ENCODE peak calls at places on chromosomes 11 and 22, in eight cellular contexts. One of them, this sample, is unnamed.

GRCh38 chr11:2787816-2788750 is 88.3 kb upstream of the KCNQ1OT1 start:
- DNase-seq in NCI-H460: no peak
- DNase-seq in fibroblast of the conjunctiva: no peak
- DNase-seq in HEK293T: no peak
- DNase-seq in mesenchymal stem cell: no peak
- DNase-seq in GM23248: no peak
- DNase-seq in HFFc6: no peak
- DNase-seq in NCI-H345: no peak
- DNase-seq in this sample: peak; percentile 49

GRCh38 chr11:113407163-113407562 is 19.6 kb downstream of the ANKK1 start:
- DNase-seq in HEK293T: no peak
- DNase-seq in NCI-H345: no peak
- DNase-seq in NCI-H460: no peak
- DNase-seq in GM23248: no peak
- DNase-seq in HFFc6: no peak
- DNase-seq in mesenchymal stem cell: no peak
- DNase-seq in fibroblast of the conjunctiva: no peak
- DNase-seq in this sample: no peak

GRCh38 chr22:20435436-20436308 is 2.0 kb downstream of the SCARF2 start:
- DNase-seq in HFFc6: no peak
- DNase-seq in NCI-H460: no peak
- DNase-seq in GM23248: no peak
- DNase-seq in NCI-H345: no peak
- DNase-seq in HEK293T: no peak
- DNase-seq in mesenchymal stem cell: no peak
- DNase-seq in fibroblast of the conjunctiva: no peak
- DNase-seq in this sample: no peak

GRCh38 chr11:13347901-13348300 is 70.3 kb downstream of the BMAL1 start:
- DNase-seq in HEK293T: no peak
- DNase-seq in fibroblast of the conjunctiva: no peak
- DNase-seq in GM23248: no peak
- DNase-seq in HFFc6: no peak
- DNase-seq in mesenchymal stem cell: no peak
- DNase-seq in NCI-H460: no peak
- DNase-seq in NCI-H345: no peak
- DNase-seq in this sample: no peak

GRCh38 chr22:38018938-38019827 is 34.8 kb upstream of the SOX10 start:
- DNase-seq in HEK293T: no peak
- DNase-seq in HFFc6: no peak
- DNase-seq in GM23248: no peak
- DNase-seq in mesenchymal stem cell: no peak
- DNase-seq in NCI-H460: no peak
- DNase-seq in NCI-H345: no peak
- DNase-seq in fibroblast of the conjunctiva: no peak
- DNase-seq in this sample: no peak

GRCh38 chr11:109552376-109552775 is 130.4 kb downstream of the C11orf87 start:
- DNase-seq in NCI-H345: no peak
- DNase-seq in HFFc6: no peak
- DNase-seq in GM23248: peak; percentile 78
- DNase-seq in mesenchymal stem cell: peak; percentile 14
- DNase-seq in NCI-H460: no peak
- DNase-seq in HEK293T: no peak
- DNase-seq in fibroblast of the conjunctiva: no peak
- DNase-seq in this sample: no peak

GRCh38 chr11:77170107-77170506 is 42.1 kb downstream of the MYO7A start:
- DNase-seq in NCI-H460: no peak
- DNase-seq in mesenchymal stem cell: no peak
- DNase-seq in GM23248: no peak
- DNase-seq in HFFc6: no peak
- DNase-seq in fibroblast of the conjunctiva: no peak
- DNase-seq in NCI-H345: no peak
- DNase-seq in HEK293T: no peak
- DNase-seq in this sample: no peak

GRCh38 chr11:18907391-18907790 is 31.8 kb downstream of the MRGPRX1 start:
- DNase-seq in mesenchymal stem cell: no peak
- DNase-seq in HFFc6: no peak
- DNase-seq in fibroblast of the conjunctiva: no peak
- DNase-seq in NCI-H460: no peak
- DNase-seq in HEK293T: no peak
- DNase-seq in GM23248: no peak
- DNase-seq in NCI-H345: no peak
- DNase-seq in this sample: no peak

GRCh38 chr11:78869293-78869692 is 294.6 kb upstream of the NARS2 start:
- DNase-seq in fibroblast of the conjunctiva: no peak
- DNase-seq in GM23248: no peak
- DNase-seq in HEK293T: no peak
- DNase-seq in NCI-H460: no peak
- DNase-seq in NCI-H345: no peak
- DNase-seq in mesenchymal stem cell: no peak
- DNase-seq in HFFc6: no peak
- DNase-seq in this sample: no peak

GRCh38 chr22:19689408-19689807 is 24.9 kb upstream of the SEPTIN5 start:
- DNase-seq in HEK293T: no peak
- DNase-seq in mesenchymal stem cell: no peak
- DNase-seq in NCI-H345: no peak
- DNase-seq in fibroblast of the conjunctiva: no peak
- DNase-seq in HFFc6: no peak
- DNase-seq in NCI-H460: no peak
- DNase-seq in GM23248: no peak
- DNase-seq in this sample: no peak

GRCh38 chr22:19942071-19942885 is 660 bp upstream of the TXNRD2 start:
- DNase-seq in HFFc6: peak; percentile 66
- DNase-seq in fibroblast of the conjunctiva: no peak
- DNase-seq in GM23248: peak; percentile 82
- DNase-seq in mesenchymal stem cell: peak; percentile 68
- DNase-seq in HEK293T: peak; percentile 43
- DNase-seq in NCI-H345: no peak
- DNase-seq in NCI-H460: no peak
- DNase-seq in this sample: peak; percentile 81

GRCh38 chr11:124467376-124468061 is 22.0 kb upstream of the OR8B8 start:
- DNase-seq in HFFc6: no peak
- DNase-seq in NCI-H460: no peak
- DNase-seq in NCI-H345: no peak
- DNase-seq in GM23248: no peak
- DNase-seq in mesenchymal stem cell: no peak
- DNase-seq in HEK293T: no peak
- DNase-seq in fibroblast of the conjunctiva: no peak
- DNase-seq in this sample: no peak

GRCh38 chr11:76637491-76638266 is 32.9 kb downstream of the LRRC32 start:
- DNase-seq in fibroblast of the conjunctiva: no peak
- DNase-seq in NCI-H345: no peak
- DNase-seq in HEK293T: no peak
- DNase-seq in HFFc6: no peak
- DNase-seq in NCI-H460: no peak
- DNase-seq in GM23248: no peak
- DNase-seq in mesenchymal stem cell: no peak
- DNase-seq in this sample: peak; percentile 76

GRCh38 chr11:107840120-107840479 is 18.5 kb downstream of the SLC35F2 start:
- DNase-seq in GM23248: no peak
- DNase-seq in NCI-H460: no peak
- DNase-seq in HEK293T: no peak
- DNase-seq in mesenchymal stem cell: no peak
- DNase-seq in NCI-H345: no peak
- DNase-seq in HFFc6: no peak
- DNase-seq in fibroblast of the conjunctiva: peak; percentile 48
- DNase-seq in this sample: no peak

GRCh38 chr11:134224710-134225662 is 515 bp downstream of the VPS26B start:
- DNase-seq in NCI-H460: peak; percentile 5
- DNase-seq in mesenchymal stem cell: peak; percentile 53
- DNase-seq in GM23248: peak; percentile 65
- DNase-seq in HFFc6: peak; percentile 18
- DNase-seq in fibroblast of the conjunctiva: no peak
- DNase-seq in NCI-H345: peak; percentile 80
- DNase-seq in HEK293T: peak; percentile 47
- DNase-seq in this sample: peak; percentile 62

GRCh38 chr22:46613606-46613997 is 6.6 kb upstream of the GRAMD4 start:
- DNase-seq in HFFc6: no peak
- DNase-seq in fibroblast of the conjunctiva: peak; percentile 6
- DNase-seq in mesenchymal stem cell: peak; percentile 11
- DNase-seq in NCI-H460: no peak
- DNase-seq in HEK293T: no peak
- DNase-seq in GM23248: no peak
- DNase-seq in NCI-H345: no peak
- DNase-seq in this sample: no peak

GRCh38 chr11:82775736-82776346 is 42.2 kb upstream of the FAM181B start:
- DNase-seq in HEK293T: peak; percentile 63
- DNase-seq in NCI-H460: peak; percentile 21
- DNase-seq in mesenchymal stem cell: peak; percentile 58
- DNase-seq in NCI-H345: no peak
- DNase-seq in GM23248: peak; percentile 62
- DNase-seq in HFFc6: peak; percentile 21
- DNase-seq in fibroblast of the conjunctiva: peak; percentile 10
- DNase-seq in this sample: peak; percentile 65

GRCh38 chr11:78535920-78536319 is 38.7 kb downstream of the NARS2 start:
- DNase-seq in mesenchymal stem cell: peak; percentile 77
- DNase-seq in HFFc6: no peak
- DNase-seq in HEK293T: no peak
- DNase-seq in GM23248: peak; percentile 2
- DNase-seq in fibroblast of the conjunctiva: no peak
- DNase-seq in NCI-H345: no peak
- DNase-seq in NCI-H460: no peak
- DNase-seq in this sample: no peak

GRCh38 chr11:119181677-119182412 is 3.4 kb upstream of the NHERF4 start:
- DNase-seq in HFFc6: no peak
- DNase-seq in NCI-H460: no peak
- DNase-seq in HEK293T: no peak
- DNase-seq in NCI-H345: no peak
- DNase-seq in GM23248: no peak
- DNase-seq in mesenchymal stem cell: no peak
- DNase-seq in fibroblast of the conjunctiva: no peak
- DNase-seq in this sample: peak; percentile 15

GRCh38 chr22:30208631-30209603 is 37.6 kb downstream of the LIF start:
- DNase-seq in mesenchymal stem cell: peak; percentile 94
- DNase-seq in HEK293T: no peak
- DNase-seq in NCI-H460: no peak
- DNase-seq in HFFc6: peak; percentile 63
- DNase-seq in fibroblast of the conjunctiva: no peak
- DNase-seq in NCI-H345: no peak
- DNase-seq in GM23248: peak; percentile 83
- DNase-seq in this sample: no peak

GRCh38 chr11:65915821-65916251 is 3.0 kb downstream of the C11orf68 start:
- DNase-seq in HEK293T: no peak
- DNase-seq in HFFc6: peak; percentile 99
- DNase-seq in fibroblast of the conjunctiva: peak; percentile 94
- DNase-seq in GM23248: peak; percentile 99
- DNase-seq in NCI-H460: peak; percentile 87
- DNase-seq in NCI-H345: no peak
- DNase-seq in mesenchymal stem cell: peak; percentile 99
- DNase-seq in this sample: no peak

GRCh38 chr11:64234840-64235379 is 526 bp downstream of the VEGFB start:
- DNase-seq in GM23248: peak; percentile 75
- DNase-seq in mesenchymal stem cell: peak; percentile 20
- DNase-seq in NCI-H345: peak; percentile 53
- DNase-seq in HFFc6: no peak
- DNase-seq in HEK293T: no peak
- DNase-seq in NCI-H460: no peak
- DNase-seq in fibroblast of the conjunctiva: no peak
- DNase-seq in this sample: no peak

GRCh38 chr22:38872831-38873248 is 824 bp upstream of the CBX6 start:
- DNase-seq in GM23248: peak; percentile 73
- DNase-seq in fibroblast of the conjunctiva: no peak
- DNase-seq in HEK293T: peak; percentile 70
- DNase-seq in HFFc6: peak; percentile 8
- DNase-seq in NCI-H460: no peak
- DNase-seq in mesenchymal stem cell: peak; percentile 61
- DNase-seq in NCI-H345: peak; percentile 64
- DNase-seq in this sample: no peak

GRCh38 chr11:123549901-123550619 is 104.4 kb downstream of the SCN3B start:
- DNase-seq in mesenchymal stem cell: no peak
- DNase-seq in NCI-H460: no peak
- DNase-seq in GM23248: peak; percentile 45
- DNase-seq in HFFc6: peak; percentile 28
- DNase-seq in fibroblast of the conjunctiva: no peak
- DNase-seq in HEK293T: no peak
- DNase-seq in NCI-H345: no peak
- DNase-seq in this sample: peak; percentile 61

GRCh38 chr11:123588117-123588815 is 66.2 kb downstream of the SCN3B start:
- DNase-seq in HEK293T: no peak
- DNase-seq in NCI-H460: no peak
- DNase-seq in fibroblast of the conjunctiva: no peak
- DNase-seq in GM23248: no peak
- DNase-seq in HFFc6: no peak
- DNase-seq in mesenchymal stem cell: no peak
- DNase-seq in NCI-H345: no peak
- DNase-seq in this sample: no peak

GRCh38 chr11:121479355-121479754 is 26.6 kb upstream of the SORL1-AS1 start:
- DNase-seq in HEK293T: peak; percentile 25
- DNase-seq in GM23248: no peak
- DNase-seq in NCI-H345: no peak
- DNase-seq in mesenchymal stem cell: no peak
- DNase-seq in fibroblast of the conjunctiva: no peak
- DNase-seq in HFFc6: no peak
- DNase-seq in NCI-H460: no peak
- DNase-seq in this sample: peak; percentile 53

GRCh38 chr22:33288078-33288477 is 229.9 kb upstream of the SYN3 start:
- DNase-seq in GM23248: no peak
- DNase-seq in NCI-H345: no peak
- DNase-seq in fibroblast of the conjunctiva: no peak
- DNase-seq in mesenchymal stem cell: no peak
- DNase-seq in HEK293T: no peak
- DNase-seq in HFFc6: no peak
- DNase-seq in NCI-H460: no peak
- DNase-seq in this sample: no peak

GRCh38 chr11:69637601-69637955 is 3.4 kb upstream of the CCND1 start:
- DNase-seq in GM23248: no peak
- DNase-seq in NCI-H460: no peak
- DNase-seq in HEK293T: no peak
- DNase-seq in HFFc6: no peak
- DNase-seq in mesenchymal stem cell: no peak
- DNase-seq in fibroblast of the conjunctiva: no peak
- DNase-seq in NCI-H345: no peak
- DNase-seq in this sample: no peak

GRCh38 chr11:3087821-3088800 is 30.9 kb upstream of the CARS1 start:
- DNase-seq in mesenchymal stem cell: peak; percentile 24
- DNase-seq in NCI-H460: no peak
- DNase-seq in HFFc6: peak; percentile 17
- DNase-seq in GM23248: peak; percentile 38
- DNase-seq in fibroblast of the conjunctiva: no peak
- DNase-seq in HEK293T: no peak
- DNase-seq in NCI-H345: no peak
- DNase-seq in this sample: no peak

GRCh38 chr11:1938343-1939005 is 8.7 kb upstream of the MRPL23 start:
- DNase-seq in NCI-H460: no peak
- DNase-seq in NCI-H345: no peak
- DNase-seq in mesenchymal stem cell: no peak
- DNase-seq in HFFc6: no peak
- DNase-seq in fibroblast of the conjunctiva: no peak
- DNase-seq in HEK293T: no peak
- DNase-seq in GM23248: no peak
- DNase-seq in this sample: no peak

GRCh38 chr11:47105541-47105940 is 71.1 kb downstream of the ARFGAP2 start:
- DNase-seq in HFFc6: no peak
- DNase-seq in fibroblast of the conjunctiva: no peak
- DNase-seq in NCI-H460: no peak
- DNase-seq in mesenchymal stem cell: no peak
- DNase-seq in GM23248: no peak
- DNase-seq in NCI-H345: no peak
- DNase-seq in HEK293T: no peak
- DNase-seq in this sample: no peak

GRCh38 chr11:109939176-109939810 is 153.9 kb upstream of the ZC3H12C start:
- DNase-seq in NCI-H460: peak; percentile 69
- DNase-seq in GM23248: peak; percentile 91
- DNase-seq in HEK293T: peak; percentile 52
- DNase-seq in NCI-H345: peak; percentile 86
- DNase-seq in HFFc6: peak; percentile 72
- DNase-seq in fibroblast of the conjunctiva: peak; percentile 70
- DNase-seq in mesenchymal stem cell: peak; percentile 86
- DNase-seq in this sample: peak; percentile 69